ENCODE peak calls at places on chromosomes 13 and 19, in nine cellular contexts. G is neural progenitor cell; P is uterus; X is OCI-LY7; L is heart right ventricle; Q is suprapubic skin; Z is heart left ventricle; A is left lung; K is CD8-positive, alpha-beta memory T cell. V is an unnamed sample.

GRCh38 chr19:16088351-16088984 is 12.2 kb downstream of the TPM4 start:
- DNase-seq in G (no peak), P (no peak), X (no peak), L (no peak), Q (no peak), Z (no peak), A (no peak), K (no peak), V (peak; percentile 78)

GRCh38 chr19:56321981-56322558 is 7.4 kb upstream of the ZSCAN5A start:
- DNase-seq in G (no peak), P (no peak), X (peak; percentile 18), L (no peak), Q (no peak), Z (no peak), A (no peak), K (no peak), V (no peak)

GRCh38 chr13:108463365-108463764 is 166.0 kb upstream of the MYO16 start:
- DNase-seq in G (no peak), P (no peak), X (no peak), L (no peak), Q (no peak), Z (no peak), A (no peak), K (no peak), V (no peak)

GRCh38 chr13:57629821-57630235 is 1.7 kb upstream of the PCDH17 start:
- DNase-seq in G (peak; percentile 98), P (peak; percentile 48), X (no peak), L (peak; percentile 92), Q (peak; percentile 82), Z (peak; percentile 92), A (peak; percentile 83), K (peak; percentile 41), V (peak; percentile 80)

GRCh38 chr13:98399756-98400155 is 177.2 kb downstream of the STK24 start:
- DNase-seq in G (no peak), P (no peak), X (no peak), L (no peak), Q (no peak), Z (no peak), A (no peak), K (no peak), V (no peak)

GRCh38 chr13:43298799-43299198 is 275.4 kb downstream of the DNAJC15 start:
- DNase-seq in G (no peak), P (no peak), X (no peak), L (no peak), Q (no peak), Z (no peak), A (no peak), K (no peak), V (no peak)

GRCh38 chr13:80237646-80238045 is 103.3 kb downstream of the SPRY2 start:
- DNase-seq in G (no peak), P (no peak), X (no peak), L (no peak), Q (no peak), Z (no peak), A (no peak), K (no peak), V (no peak)

GRCh38 chr13:94987869-94988268 is 275.5 kb upstream of the SOX21 start:
- DNase-seq in G (no peak), P (no peak), X (no peak), L (no peak), Q (no peak), Z (no peak), A (no peak), K (no peak), V (no peak)

GRCh38 chr19:14325863-14326262 is 55.4 kb upstream of the ADGRE5 start:
- DNase-seq in G (no peak), P (no peak), X (no peak), L (no peak), Q (no peak), Z (no peak), A (no peak), K (no peak), V (no peak)

GRCh38 chr19:23002690-23003422 is at the start of gene ZNF728:
- DNase-seq in G (no peak), P (peak; percentile 74), X (no peak), L (peak; percentile 85), Q (peak; percentile 59), Z (peak; percentile 83), A (peak; percentile 65), K (no peak), V (peak; percentile 61)

GRCh38 chr13:85995788-85996418 is 196.7 kb upstream of the SLITRK6 start:
- DNase-seq in G (no peak), P (no peak), X (no peak), L (no peak), Q (no peak), Z (no peak), A (no peak), K (no peak), V (no peak)

GRCh38 chr19:28815257-28815656 is 397.7 kb downstream of the UQCRFS1 start:
- DNase-seq in G (no peak), P (no peak), X (no peak), L (no peak), Q (no peak), Z (no peak), A (no peak), K (no peak), V (no peak)

GRCh38 chr13:81987677-81988357 is 1646.9 kb upstream of the SPRY2 start:
- DNase-seq in G (no peak), P (no peak), X (no peak), L (no peak), Q (no peak), Z (no peak), A (no peak), K (no peak), V (no peak)

DNA sequence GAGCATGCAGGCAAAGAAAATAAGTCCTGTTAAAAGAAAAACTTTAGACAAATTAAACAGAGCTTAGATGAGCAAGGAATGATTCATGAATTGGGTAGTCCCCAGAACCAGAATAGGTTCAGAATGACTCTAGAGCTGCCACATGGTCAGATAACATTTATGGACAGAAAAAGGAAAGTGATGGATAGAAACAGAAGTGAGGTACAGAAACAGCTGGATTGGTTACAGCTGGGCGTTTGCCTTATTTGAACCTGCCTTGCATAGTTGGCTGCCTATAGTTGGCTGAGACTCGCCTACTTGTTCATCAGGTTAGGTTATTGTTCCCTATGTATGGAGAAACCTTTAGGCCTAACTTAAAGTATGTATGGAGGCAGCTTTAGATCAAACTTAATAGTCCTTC is 35.4 kb downstream of the WDFY2 start:
- DNase-seq in G (no peak), P (no peak), X (no peak), L (no peak), Q (no peak), Z (no peak), A (no peak), K (no peak), V (no peak)
- H3K27ac ChIP-seq in G (no peak overlapping the region), P (peak overlapping the region; percentile 64), X (no peak overlapping the region), L (no peak overlapping the region), Q (peak overlapping the region; percentile 74), Z (no peak overlapping the region), A (no peak overlapping the region), K (no peak overlapping the region), V (no peak overlapping the region)

GRCh38 chr19:54448774-54449700 is at the start of gene LENG8:
- DNase-seq in G (peak; percentile 96), P (peak; percentile 97), X (peak; percentile 98), L (peak; percentile 97), Q (peak; percentile 98), Z (peak; percentile 98), A (peak; percentile 97), K (peak; percentile 99), V (peak; percentile 99)
- H3K4me3 ChIP-seq in G (peak within 1 kb of the TSS; percentile 74), P (peak within 1 kb of the TSS; percentile 89), X (peak within 1 kb of the TSS; percentile 98), L (peak within 1 kb of the TSS; percentile 99), Q (peak within 1 kb of the TSS; percentile 78), Z (peak within 1 kb of the TSS; percentile 82), A (peak within 1 kb of the TSS; percentile 97), K (peak within 1 kb of the TSS; percentile 94), V (peak within 1 kb of the TSS; percentile 72)

DNA sequence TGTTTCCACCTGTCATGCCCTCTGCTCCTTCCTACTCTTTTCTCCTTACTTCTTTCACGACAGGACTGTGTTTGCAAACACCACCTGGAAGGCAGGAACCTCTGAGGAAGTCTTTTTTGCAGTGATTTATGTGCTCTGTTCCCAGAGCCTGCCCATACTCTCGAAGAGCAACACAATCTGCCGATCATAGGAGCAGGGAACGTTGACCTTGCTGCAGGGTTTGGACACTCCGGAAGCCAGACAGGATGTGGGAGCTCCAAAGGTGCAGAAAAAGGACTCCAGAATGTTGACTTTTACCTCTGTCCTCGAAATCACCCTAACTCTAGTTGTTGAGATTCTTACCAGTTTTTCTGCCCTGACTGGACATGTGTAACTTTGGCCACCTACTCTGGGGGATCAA is 8.6 kb upstream of the ZNF181 start:
- DNase-seq in G (no peak), P (no peak), X (no peak), L (no peak), Q (no peak), Z (no peak), A (no peak), K (no peak), V (no peak)
- H3K9me3 ChIP-seq in G (no peaks in the 10 kb centered on the region), P (no peaks in the 10 kb centered on the region), X (no peaks in the 10 kb centered on the region), L (no peaks in the 10 kb centered on the region), Q (no peaks in the 10 kb centered on the region), Z (no peaks in the 10 kb centered on the region), A (no peaks in the 10 kb centered on the region), K (no peaks in the 10 kb centered on the region), V (no peaks in the 10 kb centered on the region)

GRCh38 chr19:35868172-35868822 is at the start of gene APLP1:
- DNase-seq in G (peak; percentile 92), P (peak; percentile 65), X (peak; percentile 22), L (peak; percentile 71), Q (no peak), Z (peak; percentile 81), A (peak; percentile 92), K (peak; percentile 49), V (peak; percentile 86)

GRCh38 chr19:35868823-35869326 is 501 bp downstream of the APLP1 start:
- DNase-seq in G (no peak), P (no peak), X (no peak), L (no peak), Q (no peak), Z (no peak), A (no peak), K (no peak), V (no peak)

GRCh38 chr19:35870798-35871197 is 2.4 kb downstream of the APLP1 start:
- DNase-seq in G (no peak), P (no peak), X (no peak), L (no peak), Q (no peak), Z (no peak), A (peak; percentile 53), K (no peak), V (no peak)

GRCh38 chr19:35871611-35872010 is 3.2 kb downstream of the APLP1 start:
- DNase-seq in G (no peak), P (no peak), X (no peak), L (no peak), Q (no peak), Z (no peak), A (peak; percentile 48), K (no peak), V (no peak)

DNA sequence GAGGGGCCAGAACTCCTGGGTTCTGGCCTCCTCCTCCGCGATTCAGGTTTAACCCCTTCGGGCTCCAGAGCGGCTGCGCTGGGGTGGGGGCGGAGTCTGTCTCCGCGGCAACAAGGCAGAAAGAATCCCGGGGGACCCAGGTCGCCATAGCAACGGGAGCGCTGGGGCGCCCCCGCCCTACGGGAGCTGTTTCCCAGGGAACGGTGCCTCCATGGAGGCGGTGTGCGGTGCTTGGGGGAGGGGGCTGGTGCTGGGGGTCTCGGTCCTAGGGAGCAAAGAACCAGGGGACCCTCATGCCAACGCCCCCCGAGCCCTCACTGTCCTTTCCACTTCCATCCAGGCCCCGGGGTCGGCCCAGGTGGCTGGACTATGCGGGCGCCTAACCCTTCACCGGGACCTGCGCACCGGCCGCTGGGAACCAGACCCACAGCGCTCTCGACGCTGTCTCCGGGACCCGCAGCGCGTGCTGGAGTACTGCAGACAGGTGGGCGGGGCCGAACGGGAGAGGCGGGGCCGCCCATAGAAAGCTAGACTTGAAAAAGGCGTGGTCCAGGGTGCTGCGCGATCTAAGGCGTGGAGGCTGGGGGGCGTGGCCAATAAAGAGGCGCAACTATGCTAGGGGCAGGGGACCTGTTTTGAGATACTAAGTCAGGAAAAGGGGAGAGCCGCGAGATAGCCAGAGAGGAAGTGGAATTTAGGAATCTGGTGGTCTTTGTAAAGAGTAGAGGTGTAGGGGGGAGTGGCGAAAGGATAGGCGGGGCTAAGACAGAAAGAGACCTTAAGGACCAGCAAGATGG is 1.2 kb downstream of the APLP1 start:
- DNase-seq in G (peak; percentile 99), P (peak; percentile 63), X (peak; percentile 87), L (peak; percentile 53), Q (no peak), Z (peak; percentile 52), A (peak; percentile 89), K (peak; percentile 76), V (peak; percentile 83)
- H3K27ac ChIP-seq in G (peak overlapping the region; percentile 30), P (no peak overlapping the region), X (no peak overlapping the region), L (no peak overlapping the region), Q (no peak overlapping the region), Z (no peak overlapping the region), A (no peak overlapping the region), K (no peak overlapping the region), V (no peak overlapping the region)